ENCODE peak calls at places on chromosome X, in seven cellular contexts. C is K562, R is SK-N-SH, P is HCT116, O is GM12878, M is H1, T is HepG2. S is an unnamed sample.

GRCh38 chrX:150152546-150152945 is 210.6 kb upstream of the MAMLD1 start:
- DNase-seq in M (no peak), P (no peak), O (no peak), R (no peak), T (no peak), C (no peak), S (no peak)

GRCh38 chrX:120692319-120692718 is 62.5 kb upstream of the C1GALT1C1 start:
- DNase-seq in T (no peak), C (no peak), M (no peak), O (no peak), R (no peak), P (no peak), S (no peak)

GRCh38 chrX:122565952-122566351 is 618.1 kb upstream of the GRIA3 start:
- DNase-seq in M (no peak), O (no peak), R (peak), T (no peak), C (no peak), P (peak), S (no peak)

GRCh38 chrX:119694601-119695534 is 1.9 kb upstream of the SEPTIN6 start:
- DNase-seq in O (no peak), R (peak), P (no peak), M (no peak), T (peak), C (no peak), S (no peak)

GRCh38 chrX:152853986-152854385 is 23.1 kb downstream of the NSDHL start:
- DNase-seq in M (no peak), T (no peak), P (no peak), O (no peak), C (no peak), R (no peak), S (no peak)

GRCh38 chrX:10104958-10105658 is 51.7 kb upstream of the CLCN4 start:
- DNase-seq in T (no peak), M (no peak), C (no peak), P (no peak), R (no peak), O (no peak), S (no peak)

GRCh38 chrX:46912098-46912672 is at the start of gene JADE3:
- DNase-seq in P (peak), O (no peak), T (peak), R (peak), C (peak), M (peak), S (peak)

GRCh38 chrX:153494541-153495361 is at the start of gene BGN:
- DNase-seq in M (no peak), C (peak), O (no peak), P (no peak), R (peak), T (peak), S (peak)

GRCh38 chrX:13159886-13160285 is 115.5 kb upstream of the FAM9C start:
- DNase-seq in P (no peak), C (no peak), R (no peak), T (no peak), O (no peak), M (no peak), S (no peak)

GRCh38 chrX:101619336-101619735 is 1.5 kb upstream of the ARMCX6 start:
- DNase-seq in O (no peak), M (no peak), P (no peak), T (peak), C (peak), R (no peak), S (no peak)

GRCh38 chrX:150536455-150537116 is 31.8 kb upstream of the MTM1 start:
- DNase-seq in O (no peak), M (no peak), T (no peak), R (no peak), P (peak), C (peak), S (no peak)

GRCh38 chrX:152307936-152308335 is 143.2 kb downstream of the GABRA3 start:
- DNase-seq in O (no peak), R (no peak), P (no peak), M (no peak), T (no peak), C (no peak), S (no peak)

GRCh38 chrX:24574743-24575142 is 72.4 kb downstream of the PCYT1B start:
- DNase-seq in P (no peak), C (no peak), M (no peak), T (no peak), R (no peak), O (no peak), S (no peak)

GRCh38 chrX:20519826-20520225 is 253.1 kb upstream of the RPS6KA3 start:
- DNase-seq in C (no peak), T (no peak), P (no peak), M (no peak), R (no peak), O (no peak), S (no peak)

GRCh38 chrX:28988246-28988645 is 401.0 kb downstream of the IL1RAPL1 start:
- DNase-seq in R (no peak), P (no peak), T (no peak), M (no peak), C (no peak), O (no peak), S (no peak)

GRCh38 chrX:13750204-13750603 is 15.7 kb downstream of the OFD1 start:
- DNase-seq in T (peak), R (peak), P (peak), C (peak), M (no peak), O (no peak), S (peak)

GRCh38 chrX:123157586-123157985 is 26.5 kb upstream of the GRIA3 start:
- DNase-seq in M (no peak), C (no peak), T (no peak), P (no peak), R (no peak), O (no peak), S (no peak)

GRCh38 chrX:133497356-133497755 is 82.1 kb upstream of the GPC4 start:
- DNase-seq in M (no peak), R (no peak), P (no peak), T (no peak), C (no peak), O (no peak), S (no peak)

GRCh38 chrX:47456080-47456479 is 26.9 kb downstream of the ZNF41 start:
- DNase-seq in P (no peak), O (no peak), T (no peak), M (no peak), C (no peak), R (no peak), S (no peak)

GRCh38 chrX:25028726-25029125 is 13.0 kb upstream of the ARX start:
- DNase-seq in P (no peak), C (no peak), M (no peak), R (no peak), O (no peak), T (no peak), S (no peak)

GRCh38 chrX:114580336-114580735 is 3.5 kb upstream of the HTR2C start:
- DNase-seq in T (no peak), R (peak), P (no peak), O (no peak), M (no peak), C (no peak), S (no peak)

GRCh38 chrX:48792219-48792618 is 5.8 kb downstream of the GATA1 start:
- DNase-seq in R (no peak), T (no peak), O (no peak), C (no peak), M (no peak), P (no peak), S (no peak)
- TF ChIP-seq JUND in R (no peak), T (no peak), O (no peak), C (no peak), M (no peak), P (no peak), S (no peak)

DNA sequence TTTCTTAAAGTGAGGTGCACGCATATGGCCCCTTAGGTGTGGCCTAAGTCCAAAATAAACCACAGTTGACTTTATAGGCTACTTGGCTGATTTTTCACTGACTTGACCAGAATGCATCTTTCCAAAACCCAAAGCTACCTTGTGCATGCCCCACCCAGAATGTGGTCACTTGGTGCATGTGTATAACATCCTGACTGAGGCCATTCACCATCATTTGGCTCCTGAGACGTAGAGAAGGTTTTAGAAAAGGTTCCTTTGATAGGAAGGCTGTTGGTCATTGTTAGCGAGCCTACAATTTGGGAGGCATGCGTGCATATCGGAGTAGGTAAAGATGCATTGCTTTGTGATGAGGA is 84.6 kb downstream of the PLAC1 start:
- DNase-seq in P (no peak), T (no peak), M (no peak), C (no peak), R (no peak), O (no peak), S (no peak)
- TF ChIP-seq JUND in P (no peak), T (no peak), M (no peak), C (no peak), R (no peak), O (no peak), S (no peak)

GRCh38 chrX:154719132-154719675 is 31.7 kb downstream of the GAB3 start:
- DNase-seq in R (no peak), O (no peak), T (no peak), P (no peak), M (no peak), C (peak), S (no peak)

GRCh38 chrX:154715825-154716224 is 35.1 kb downstream of the GAB3 start:
- DNase-seq in R (no peak), C (no peak), P (no peak), O (no peak), T (no peak), M (no peak), S (peak)

GRCh38 chrX:154720067-154720466 is 30.8 kb downstream of the GAB3 start:
- DNase-seq in R (no peak), T (no peak), O (no peak), C (no peak), M (no peak), P (no peak), S (no peak)

GRCh38 chrX:154718607-154719006 is 32.3 kb downstream of the GAB3 start:
- DNase-seq in T (no peak), C (no peak), O (no peak), R (no peak), P (no peak), M (no peak), S (no peak)

DNA sequence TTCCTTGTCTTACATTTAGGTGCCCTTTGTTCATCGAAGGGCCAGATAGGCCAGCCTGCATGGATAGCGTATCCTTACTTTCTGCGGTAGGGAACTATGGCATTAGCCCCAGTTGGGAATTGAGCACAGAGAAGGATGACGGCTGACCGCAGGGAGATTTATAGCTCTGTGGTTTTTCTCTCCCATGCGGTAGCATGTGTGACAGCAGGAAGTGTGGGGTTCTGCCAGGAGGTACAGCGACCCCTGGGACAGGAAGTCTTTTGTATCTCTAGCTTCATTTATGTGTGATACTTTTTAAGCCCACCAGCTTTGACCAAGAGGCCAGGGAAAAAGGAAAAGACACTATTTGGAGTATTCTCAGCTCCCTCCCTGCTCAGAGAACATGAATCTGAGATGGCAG is 33.1 kb downstream of the GAB3 start:
- DNase-seq in R (peak), O (no peak), C (peak), P (no peak), M (no peak), T (no peak), S (no peak)
- TF ChIP-seq JUND in R (no peak), O (no peak), C (peak), P (no peak), M (no peak), T (no peak), S (no peak)

GRCh38 chrX:68834371-68835103 is 5.7 kb downstream of the EFNB1 start:
- DNase-seq in C (no peak), T (no peak), M (no peak), O (no peak), R (no peak), P (no peak), S (no peak)

GRCh38 chrX:68835104-68835442 is 6.3 kb downstream of the EFNB1 start:
- DNase-seq in T (no peak), P (no peak), C (no peak), R (no peak), O (no peak), M (no peak), S (no peak)

GRCh38 chrX:68835468-68835867 is 6.6 kb downstream of the EFNB1 start:
- DNase-seq in O (no peak), T (no peak), M (no peak), R (no peak), P (no peak), C (no peak), S (no peak)

GRCh38 chrX:68838571-68838910 is 9.7 kb downstream of the EFNB1 start:
- DNase-seq in C (no peak), M (no peak), T (no peak), P (no peak), R (no peak), O (no peak), S (no peak)

GRCh38 chrX:68837119-68837518 is 8.3 kb downstream of the EFNB1 start:
- DNase-seq in R (no peak), C (no peak), P (no peak), O (no peak), M (no peak), T (no peak), S (no peak)
- TF ChIP-seq JUND in R (no peak), C (no peak), P (no peak), O (no peak), M (no peak), T (no peak), S (no peak)

S was measured in T47D.